ENCODE peak calls at places on chromosomes 4 and X, in nine cellular contexts. One of them, this sample, is unnamed.

GRCh38 chr4:85496146-85496849 is 21.3 kb downstream of the ARHGAP24 start:
- DNase-seq in germinal center: no peak
- DNase-seq in activated CD8-positive, alpha-beta memory T cell treated with anti-CD3 and anti-CD28 coated beads for 1 hour: no peak
- DNase-seq in iPS-NIHi11: no peak
- DNase-seq in EH: peak; percentile 75
- DNase-seq in HEK293T: no peak
- DNase-seq in NAMALWA: no peak
- DNase-seq in T-helper 9 cell: no peak
- DNase-seq in KG1: no peak
- DNase-seq in this sample: no peak

GRCh38 chr4:41373221-41373620 is 116.5 kb downstream of the UCHL1 start:
- DNase-seq in iPS-NIHi11: no peak
- DNase-seq in germinal center: no peak
- DNase-seq in KG1: no peak
- DNase-seq in EH: no peak
- DNase-seq in HEK293T: no peak
- DNase-seq in T-helper 9 cell: no peak
- DNase-seq in NAMALWA: no peak
- DNase-seq in activated CD8-positive, alpha-beta memory T cell treated with anti-CD3 and anti-CD28 coated beads for 1 hour: no peak
- DNase-seq in this sample: no peak

GRCh38 chr4:41142946-41143720 is 71.2 kb downstream of the APBB2 start:
- DNase-seq in NAMALWA: no peak
- DNase-seq in germinal center: no peak
- DNase-seq in EH: peak; percentile 97
- DNase-seq in T-helper 9 cell: no peak
- DNase-seq in iPS-NIHi11: no peak
- DNase-seq in KG1: no peak
- DNase-seq in activated CD8-positive, alpha-beta memory T cell treated with anti-CD3 and anti-CD28 coated beads for 1 hour: no peak
- DNase-seq in HEK293T: no peak
- DNase-seq in this sample: no peak

GRCh38 chrX:6917666-6918065 is 229.8 kb upstream of the STS start:
- DNase-seq in iPS-NIHi11: no peak
- DNase-seq in HEK293T: no peak
- DNase-seq in EH: no peak
- DNase-seq in germinal center: no peak
- DNase-seq in activated CD8-positive, alpha-beta memory T cell treated with anti-CD3 and anti-CD28 coated beads for 1 hour: no peak
- DNase-seq in NAMALWA: no peak
- DNase-seq in KG1: no peak
- DNase-seq in T-helper 9 cell: no peak
- DNase-seq in this sample: no peak

GRCh38 chrX:20312018-20312417 is 45.3 kb upstream of the RPS6KA3 start:
- DNase-seq in KG1: no peak
- DNase-seq in activated CD8-positive, alpha-beta memory T cell treated with anti-CD3 and anti-CD28 coated beads for 1 hour: no peak
- DNase-seq in T-helper 9 cell: no peak
- DNase-seq in EH: no peak
- DNase-seq in iPS-NIHi11: no peak
- DNase-seq in NAMALWA: no peak
- DNase-seq in HEK293T: no peak
- DNase-seq in germinal center: no peak
- DNase-seq in this sample: no peak

GRCh38 chr4:118954246-118954645 is 65.6 kb downstream of the SYNPO2 start:
- DNase-seq in NAMALWA: peak; percentile 28
- DNase-seq in iPS-NIHi11: no peak
- DNase-seq in activated CD8-positive, alpha-beta memory T cell treated with anti-CD3 and anti-CD28 coated beads for 1 hour: no peak
- DNase-seq in KG1: peak; percentile 11
- DNase-seq in EH: peak; percentile 77
- DNase-seq in germinal center: no peak
- DNase-seq in T-helper 9 cell: no peak
- DNase-seq in HEK293T: no peak
- DNase-seq in this sample: no peak

GRCh38 chrX:86806786-86807185 is 658.5 kb downstream of the DACH2 start:
- DNase-seq in activated CD8-positive, alpha-beta memory T cell treated with anti-CD3 and anti-CD28 coated beads for 1 hour: no peak
- DNase-seq in T-helper 9 cell: no peak
- DNase-seq in KG1: peak; percentile 0
- DNase-seq in HEK293T: peak; percentile 18
- DNase-seq in EH: no peak
- DNase-seq in NAMALWA: peak; percentile 37
- DNase-seq in iPS-NIHi11: peak; percentile 21
- DNase-seq in germinal center: no peak
- DNase-seq in this sample: no peak

GRCh38 chrX:9279271-9279596 is 185.6 kb upstream of the TBL1X start:
- DNase-seq in iPS-NIHi11: no peak
- DNase-seq in KG1: no peak
- DNase-seq in NAMALWA: no peak
- DNase-seq in germinal center: no peak
- DNase-seq in T-helper 9 cell: no peak
- DNase-seq in activated CD8-positive, alpha-beta memory T cell treated with anti-CD3 and anti-CD28 coated beads for 1 hour: no peak
- DNase-seq in HEK293T: no peak
- DNase-seq in EH: peak; percentile 14
- DNase-seq in this sample: no peak

GRCh38 chr4:37966044-37966443 is 5.8 kb downstream of the PTTG2 start:
- DNase-seq in iPS-NIHi11: no peak
- DNase-seq in activated CD8-positive, alpha-beta memory T cell treated with anti-CD3 and anti-CD28 coated beads for 1 hour: no peak
- DNase-seq in T-helper 9 cell: no peak
- DNase-seq in HEK293T: no peak
- DNase-seq in EH: no peak
- DNase-seq in NAMALWA: no peak
- DNase-seq in KG1: no peak
- DNase-seq in germinal center: no peak
- DNase-seq in this sample: no peak

GRCh38 chr4:140014284-140014683 is 139.7 kb downstream of the MAML3 start:
- DNase-seq in germinal center: no peak
- DNase-seq in EH: peak; percentile 6
- DNase-seq in HEK293T: no peak
- DNase-seq in T-helper 9 cell: no peak
- DNase-seq in iPS-NIHi11: no peak
- DNase-seq in NAMALWA: no peak
- DNase-seq in activated CD8-positive, alpha-beta memory T cell treated with anti-CD3 and anti-CD28 coated beads for 1 hour: no peak
- DNase-seq in KG1: no peak
- DNase-seq in this sample: no peak

GRCh38 chr4:41057456-41057855 is 156.9 kb downstream of the APBB2 start:
- DNase-seq in activated CD8-positive, alpha-beta memory T cell treated with anti-CD3 and anti-CD28 coated beads for 1 hour: no peak
- DNase-seq in T-helper 9 cell: no peak
- DNase-seq in EH: peak; percentile 87
- DNase-seq in iPS-NIHi11: no peak
- DNase-seq in HEK293T: no peak
- DNase-seq in KG1: no peak
- DNase-seq in germinal center: no peak
- DNase-seq in NAMALWA: no peak
- DNase-seq in this sample: no peak

GRCh38 chr4:48858130-48858529 is 27.2 kb downstream of the OCIAD1 start:
- DNase-seq in activated CD8-positive, alpha-beta memory T cell treated with anti-CD3 and anti-CD28 coated beads for 1 hour: no peak
- DNase-seq in EH: no peak
- DNase-seq in HEK293T: no peak
- DNase-seq in iPS-NIHi11: no peak
- DNase-seq in T-helper 9 cell: no peak
- DNase-seq in NAMALWA: no peak
- DNase-seq in germinal center: no peak
- DNase-seq in KG1: no peak
- DNase-seq in this sample: no peak

GRCh38 chrX:7159132-7159861 is 11.3 kb upstream of the PUDP start:
- DNase-seq in iPS-NIHi11: no peak
- DNase-seq in EH: no peak
- DNase-seq in KG1: no peak
- DNase-seq in germinal center: no peak
- DNase-seq in NAMALWA: no peak
- DNase-seq in HEK293T: no peak
- DNase-seq in activated CD8-positive, alpha-beta memory T cell treated with anti-CD3 and anti-CD28 coated beads for 1 hour: no peak
- DNase-seq in T-helper 9 cell: no peak
- DNase-seq in this sample: no peak

GRCh38 chr4:53151489-53151788 is 214.4 kb downstream of the SCFD2 start:
- DNase-seq in germinal center: no peak
- DNase-seq in T-helper 9 cell: no peak
- DNase-seq in activated CD8-positive, alpha-beta memory T cell treated with anti-CD3 and anti-CD28 coated beads for 1 hour: no peak
- DNase-seq in HEK293T: no peak
- DNase-seq in NAMALWA: no peak
- DNase-seq in EH: no peak
- DNase-seq in KG1: no peak
- DNase-seq in iPS-NIHi11: no peak
- DNase-seq in this sample: no peak

GRCh38 chrX:30309139-30309571 is at the start of gene NR0B1:
- DNase-seq in KG1: no peak
- DNase-seq in NAMALWA: no peak
- DNase-seq in activated CD8-positive, alpha-beta memory T cell treated with anti-CD3 and anti-CD28 coated beads for 1 hour: no peak
- DNase-seq in HEK293T: no peak
- DNase-seq in EH: no peak
- DNase-seq in iPS-NIHi11: peak; percentile 14
- DNase-seq in germinal center: no peak
- DNase-seq in T-helper 9 cell: no peak
- DNase-seq in this sample: no peak

GRCh38 chrX:123860983-123861382 is 1.1 kb downstream of the XIAP start:
- DNase-seq in germinal center: no peak
- DNase-seq in NAMALWA: peak; percentile 36
- DNase-seq in activated CD8-positive, alpha-beta memory T cell treated with anti-CD3 and anti-CD28 coated beads for 1 hour: no peak
- DNase-seq in EH: peak; percentile 27
- DNase-seq in T-helper 9 cell: no peak
- DNase-seq in iPS-NIHi11: no peak
- DNase-seq in HEK293T: no peak
- DNase-seq in KG1: no peak
- DNase-seq in this sample: no peak

GRCh38 chr4:121213940-121214339 is 49.8 kb upstream of the TNIP3 start:
- DNase-seq in NAMALWA: no peak
- DNase-seq in KG1: no peak
- DNase-seq in HEK293T: no peak
- DNase-seq in germinal center: no peak
- DNase-seq in EH: no peak
- DNase-seq in activated CD8-positive, alpha-beta memory T cell treated with anti-CD3 and anti-CD28 coated beads for 1 hour: no peak
- DNase-seq in iPS-NIHi11: no peak
- DNase-seq in T-helper 9 cell: no peak
- DNase-seq in this sample: no peak

GRCh38 chrX:46218373-46218772 is 326.8 kb downstream of the ZNF674 start:
- DNase-seq in T-helper 9 cell: no peak
- DNase-seq in KG1: no peak
- DNase-seq in HEK293T: no peak
- DNase-seq in NAMALWA: no peak
- DNase-seq in EH: no peak
- DNase-seq in iPS-NIHi11: no peak
- DNase-seq in germinal center: no peak
- DNase-seq in activated CD8-positive, alpha-beta memory T cell treated with anti-CD3 and anti-CD28 coated beads for 1 hour: no peak
- DNase-seq in this sample: no peak

GRCh38 chr4:140755811-140756291 is 334 bp downstream of the TBC1D9 start:
- DNase-seq in NAMALWA: no peak
- DNase-seq in germinal center: peak; percentile 54
- DNase-seq in iPS-NIHi11: peak; percentile 57
- DNase-seq in EH: peak; percentile 64
- DNase-seq in activated CD8-positive, alpha-beta memory T cell treated with anti-CD3 and anti-CD28 coated beads for 1 hour: no peak
- DNase-seq in T-helper 9 cell: no peak
- DNase-seq in HEK293T: peak; percentile 44
- DNase-seq in KG1: no peak
- DNase-seq in this sample: no peak

GRCh38 chr4:76518241-76518640 is 83.2 kb downstream of the SHROOM3 start:
- DNase-seq in EH: peak; percentile 49
- DNase-seq in T-helper 9 cell: no peak
- DNase-seq in activated CD8-positive, alpha-beta memory T cell treated with anti-CD3 and anti-CD28 coated beads for 1 hour: no peak
- DNase-seq in KG1: no peak
- DNase-seq in HEK293T: no peak
- DNase-seq in iPS-NIHi11: no peak
- DNase-seq in germinal center: no peak
- DNase-seq in NAMALWA: no peak
- DNase-seq in this sample: no peak

This sample was measured in central memory CD8-positive, alpha-beta T cell.